ENCODE peak calls at places on chromosome 6, in six cellular contexts. X is mesenchymal stem cell, G is H9, J is IMR-90, L is neuronal stem cell, C is H1. Y is an unnamed sample.

GRCh38 chr6:113732384-113732966 is 124.7 kb upstream of the MARCKS start:
- DNase-seq in X (peak; percentile 45), G (no peak), J (peak; percentile 14), L (peak; percentile 60), C (peak; percentile 28), Y (no peak)

GRCh38 chr6:15638373-15638772 is 24.5 kb downstream of the DTNBP1 start:
- DNase-seq in X (no peak), G (no peak), J (no peak), L (no peak), C (no peak), Y (no peak)

GRCh38 chr6:2209226-2209809 is 36.1 kb downstream of the GMDS start:
- DNase-seq in X (peak; percentile 15), G (peak; percentile 81), J (peak; percentile 30), L (peak; percentile 23), C (peak; percentile 76), Y (peak; percentile 88)

GRCh38 chr6:92132446-92132845 is 1286.9 kb downstream of the EPHA7 start:
- DNase-seq in X (peak; percentile 57), G (no peak), J (no peak), L (no peak), C (no peak), Y (peak; percentile 52)

GRCh38 chr6:109306733-109307132 is 75.5 kb downstream of the CD164 start:
- DNase-seq in X (no peak), G (no peak), J (no peak), L (no peak), C (no peak), Y (no peak)

GRCh38 chr6:35148167-35148741 is 7.1 kb upstream of the TCP11 start:
- DNase-seq in X (peak; percentile 28), G (peak; percentile 91), J (peak; percentile 77), L (peak; percentile 88), C (peak; percentile 60), Y (no peak)

GRCh38 chr6:137033828-137034227 is 10.9 kb downstream of the IL20RA start:
- DNase-seq in X (peak; percentile 86), G (no peak), J (no peak), L (no peak), C (no peak), Y (no peak)

GRCh38 chr6:133551436-133551835 is 310.3 kb downstream of the EYA4 start:
- DNase-seq in X (no peak), G (no peak), J (peak; percentile 70), L (no peak), C (no peak), Y (no peak)

GRCh38 chr6:82045965-82046756 is 201.4 kb downstream of the IBTK start:
- DNase-seq in X (peak; percentile 89), G (no peak), J (peak; percentile 87), L (no peak), C (no peak), Y (peak; percentile 1)

GRCh38 chr6:109892451-109893435 is 85.4 kb upstream of the GPR6 start:
- DNase-seq in X (no peak), G (peak; percentile 52), J (no peak), L (no peak), C (peak; percentile 56), Y (peak; percentile 90)

GRCh38 chr6:143885116-143885515 is 20.8 kb downstream of the ZC2HC1B start:
- DNase-seq in X (no peak), G (peak; percentile 33), J (no peak), L (no peak), C (no peak), Y (no peak)

GRCh38 chr6:8494730-8495129 is 59.4 kb upstream of the SLC35B3 start:
- DNase-seq in X (no peak), G (no peak), J (no peak), L (no peak), C (no peak), Y (no peak)

GRCh38 chr6:96675617-96676016 is 112.7 kb downstream of the FHL5 start:
- DNase-seq in X (no peak), G (no peak), J (no peak), L (no peak), C (no peak), Y (no peak)

GRCh38 chr6:167113935-167114910 is 8.7 kb upstream of the CCR6 start:
- DNase-seq in X (no peak), G (no peak), J (no peak), L (no peak), C (no peak), Y (no peak)

GRCh38 chr6:157143171-157143884 is 180.0 kb downstream of the TMEM242 start:
- DNase-seq in X (peak; percentile 55), G (no peak), J (peak; percentile 98), L (no peak), C (no peak), Y (no peak)

GRCh38 chr6:42764883-42765653 is 16.8 kb upstream of the BICRAL start:
- DNase-seq in X (no peak), G (no peak), J (no peak), L (no peak), C (no peak), Y (peak; percentile 81)

GRCh38 chr6:3386374-3386857 is 70.4 kb downstream of the SLC22A23 start:
- DNase-seq in X (no peak), G (no peak), J (no peak), L (no peak), C (no peak), Y (no peak)

GRCh38 chr6:133083248-133083967 is 157.7 kb upstream of the EYA4 start:
- DNase-seq in X (no peak), G (no peak), J (no peak), L (no peak), C (no peak), Y (no peak)

GRCh38 chr6:108576724-108577123 is 16.0 kb downstream of the FOXO3 start:
- DNase-seq in X (no peak), G (no peak), J (no peak), L (no peak), C (no peak), Y (no peak)

GRCh38 chr6:56364482-56365313 is 117.3 kb upstream of the COL21A1 start:
- DNase-seq in X (peak; percentile 56), G (no peak), J (peak; percentile 78), L (no peak), C (no peak), Y (no peak)

GRCh38 chr6:158565482-158566040 is 5.7 kb downstream of the TMEM181 start:
- DNase-seq in X (no peak), G (no peak), J (no peak), L (no peak), C (no peak), Y (no peak)

GRCh38 chr6:29631209-29631810 is 1.7 kb downstream of the GABBR1 start:
- DNase-seq in X (peak; percentile 58), G (peak; percentile 57), J (peak; percentile 34), L (no peak), C (peak; percentile 68), Y (no peak)

GRCh38 chr6:51398064-51398740 is 579.5 kb downstream of the TFAP2B start:
- DNase-seq in X (no peak), G (no peak), J (no peak), L (no peak), C (no peak), Y (no peak)

GRCh38 chr6:3534599-3534998 is 77.7 kb upstream of the SLC22A23 start:
- DNase-seq in X (no peak), G (no peak), J (peak; percentile 79), L (no peak), C (no peak), Y (no peak)

GRCh38 chr6:111503660-111504059 is 20.6 kb upstream of the REV3L start:
- DNase-seq in X (no peak), G (no peak), J (peak; percentile 19), L (no peak), C (no peak), Y (no peak)

GRCh38 chr6:74213995-74214394 is 518.0 kb downstream of the CD109 start:
- DNase-seq in X (no peak), G (no peak), J (peak; percentile 36), L (no peak), C (no peak), Y (no peak)

DNA sequence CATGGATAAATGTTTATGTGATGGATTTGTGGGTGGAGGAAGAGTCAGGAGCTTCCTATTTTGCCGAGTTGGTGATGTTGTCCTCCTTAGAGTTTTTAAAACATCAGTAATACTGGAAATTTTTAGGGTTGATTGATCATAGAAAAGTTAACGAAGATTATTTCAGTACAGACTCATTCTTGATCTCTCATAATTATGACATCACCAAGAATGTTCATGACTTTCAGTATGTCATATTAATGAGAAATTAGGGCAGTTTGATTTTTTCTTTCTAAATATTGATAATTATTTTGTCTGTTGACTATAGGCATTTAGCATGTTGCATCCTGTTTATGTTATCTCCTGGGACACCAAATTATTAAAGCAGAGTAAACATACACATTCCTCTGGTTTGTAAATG is 512.2 kb downstream of the CD109 start:
- DNase-seq in X (no peak), G (no peak), J (no peak), L (no peak), C (no peak), Y (no peak)
- H3K9ac ChIP-seq in X (no peak overlapping the region), G (no peak overlapping the region), J (no peak overlapping the region), L (no peak overlapping the region), C (no peak overlapping the region), Y (no peak overlapping the region)

DNA sequence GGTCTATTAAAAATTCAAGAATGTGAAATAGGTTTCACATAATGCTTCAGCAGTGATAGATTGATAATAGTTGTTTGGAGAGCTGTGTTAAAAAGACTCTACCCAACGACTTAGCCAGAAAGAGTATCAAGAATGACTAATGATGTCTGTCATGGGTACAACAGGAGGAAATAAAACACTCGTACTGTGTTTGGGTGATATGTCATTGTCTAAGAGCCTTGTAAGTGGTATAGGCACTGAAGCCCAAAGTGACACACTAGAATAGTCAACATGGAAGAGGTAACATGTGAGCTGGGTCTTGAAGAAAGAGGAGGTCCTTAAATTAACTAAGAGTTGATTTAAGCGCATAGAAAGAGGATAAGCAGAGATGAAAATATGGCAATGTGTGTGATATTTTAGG is 471.8 kb upstream of the MAN1A1 start:
- DNase-seq in X (no peak), G (no peak), J (no peak), L (no peak), C (no peak), Y (no peak)
- H4K91ac ChIP-seq in X (no peak overlapping the region), G (no peak overlapping the region), J (no peak overlapping the region), L (no peak overlapping the region), C (no peak overlapping the region), Y (no peak overlapping the region)

DNA sequence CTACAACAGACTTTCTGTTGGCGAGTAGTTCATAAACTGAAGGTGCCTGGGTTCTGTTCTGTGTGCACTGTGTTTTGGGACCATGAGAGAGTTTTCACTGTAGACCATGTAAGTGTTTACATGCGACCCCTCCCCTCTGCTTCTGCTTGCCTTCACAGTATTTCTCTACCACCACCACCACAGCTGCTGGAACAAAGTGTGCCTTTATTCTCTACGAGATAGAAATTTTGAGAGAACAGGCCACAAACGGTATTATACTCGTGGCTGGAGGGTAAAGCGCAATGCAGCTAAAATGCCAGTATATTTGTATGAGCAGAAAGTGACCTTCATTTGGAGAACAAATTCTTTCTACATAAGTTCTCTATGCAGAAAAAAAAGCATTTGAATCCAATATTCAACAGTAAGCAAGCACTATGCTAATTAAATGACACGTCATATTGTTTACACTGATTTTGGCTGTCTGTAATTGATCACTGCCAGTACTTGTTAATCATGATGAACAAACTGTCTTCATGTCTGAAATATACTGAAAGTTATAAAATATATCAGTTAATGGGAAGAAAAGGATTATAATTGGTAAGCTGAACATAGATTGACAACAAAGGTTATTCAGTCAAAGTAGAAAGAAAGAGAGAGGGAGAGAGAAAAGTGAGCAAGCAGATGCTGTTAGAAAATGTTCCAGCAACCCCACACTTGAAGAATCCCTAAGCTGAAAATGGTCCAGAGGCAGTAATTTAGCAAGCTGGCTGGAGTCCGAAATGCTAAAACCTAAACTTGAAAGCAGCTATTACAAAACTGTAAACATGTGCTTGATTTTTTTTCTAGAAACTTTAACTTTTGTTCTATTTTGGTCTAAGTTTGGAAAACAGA is 8.8 kb downstream of the CLDN20 start:
- DNase-seq in X (peak; percentile 64), G (no peak), J (peak; percentile 35), L (no peak), C (no peak), Y (no peak)
- H3K9ac ChIP-seq in X (peak overlapping the region; percentile 63), G (no peak overlapping the region), J (no peak overlapping the region), L (no peak overlapping the region), C (no peak overlapping the region), Y (no peak overlapping the region)

GRCh38 chr6:170110201-170111140 is 180.4 kb downstream of the DLL1 start:
- DNase-seq in X (no peak), G (peak; percentile 28), J (no peak), L (no peak), C (peak; percentile 40), Y (no peak)
- H4K91ac ChIP-seq in X (no peak overlapping the region), G (no peak overlapping the region), J (no peak overlapping the region), L (no peak overlapping the region), C (no peak overlapping the region), Y (no peak overlapping the region)

Y was measured in trophoblast cell.